ENCODE peak calls at places on chromosomes 7 and 10, in six cellular contexts. V is EH, Q is neural crest cell, A is hepatocyte, L is posterior cingulate gyrus, K is GF-D8. X is an unnamed sample.

GRCh38 chr10:21675157-21675796 is 141.2 kb downstream of the MLLT10 start:
- DNase-seq in V (peak), K (no peak), A (peak), L (no peak), Q (peak), X (no peak)

GRCh38 chr10:49187044-49187484 is 1.1 kb downstream of the TMEM273 start:
- DNase-seq in A (no peak), K (no peak), Q (no peak), L (no peak), V (no peak), X (no peak)

GRCh38 chr7:40579401-40579800 is 444.6 kb downstream of the SUGCT start:
- DNase-seq in A (no peak), L (no peak), V (peak), Q (no peak), K (no peak), X (no peak)

GRCh38 chr10:12872577-12872976 is 128.9 kb downstream of the CCDC3 start:
- DNase-seq in L (no peak), V (no peak), K (no peak), Q (no peak), A (no peak), X (no peak)

GRCh38 chr10:11345224-11346054 is 266.0 kb downstream of the USP6NL start:
- DNase-seq in V (peak), Q (no peak), A (peak), K (peak), L (no peak), X (peak)

GRCh38 chr7:141430426-141431142 is 120.6 kb upstream of the AGK start:
- DNase-seq in A (no peak), L (no peak), K (no peak), V (no peak), Q (no peak), X (no peak)

GRCh38 chr7:29444267-29444666 is 119.4 kb upstream of the PRR15 start:
- DNase-seq in L (no peak), Q (no peak), A (no peak), K (no peak), V (no peak), X (no peak)

GRCh38 chr7:44787762-44788161 is 8.7 kb upstream of the PPIA start:
- DNase-seq in K (no peak), V (no peak), Q (no peak), A (no peak), L (no peak), X (no peak)

GRCh38 chr10:44261710-44262455 is 123.0 kb downstream of the CXCL12 start:
- DNase-seq in A (no peak), K (no peak), L (no peak), Q (no peak), V (peak), X (no peak)